ENCODE peak calls at places on chromosomes 2 and 18, in four cellular contexts. C, A, U and Q are unnamed samples.

GRCh38 chr2:171084128-171084527 is 76.6 kb downstream of the TLK1 start:
- DNase-seq in A (no peak), C (no peak), U (no peak), Q (no peak)

GRCh38 chr2:66113988-66114625 is 320.8 kb upstream of the MEIS1 start:
- DNase-seq in U (no peak), A (no peak), C (no peak), Q (no peak)

GRCh38 chr2:145593991-145594702 is 1074.2 kb upstream of the ZEB2 start:
- DNase-seq in A (no peak), C (peak; percentile 1), U (no peak), Q (no peak)

GRCh38 chr18:49933530-49933929 is 120.2 kb upstream of the ACAA2 start:
- DNase-seq in C (no peak), A (no peak), U (no peak), Q (no peak)

GRCh38 chr2:125652260-125652659 is 1003.7 kb upstream of the GYPC start:
- DNase-seq in C (no peak), A (no peak), U (no peak), Q (no peak)

GRCh38 chr2:240960963-240961876 is 37.2 kb upstream of the SNED1 start:
- DNase-seq in U (no peak), C (no peak), A (peak; percentile 11), Q (no peak)

GRCh38 chr18:3615374-3615773 is 165.4 kb downstream of the TGIF1 start:
- DNase-seq in C (no peak), A (no peak), U (no peak), Q (no peak)

GRCh38 chr2:28970464-28971160 is 10.5 kb upstream of the TOGARAM2 start:
- DNase-seq in U (no peak), A (no peak), C (no peak), Q (no peak)

GRCh38 chr2:210169871-210170441 is 1.3 kb downstream of the KANSL1L start:
- DNase-seq in C (no peak), U (no peak), A (no peak), Q (no peak)

GRCh38 chr2:240392084-240392947 is 43.1 kb upstream of the GPC1 start:
- DNase-seq in U (no peak), C (no peak), A (no peak), Q (peak; percentile 17)

GRCh38 chr18:2410688-2411087 is 160.6 kb downstream of the METTL4 start:
- DNase-seq in U (no peak), A (no peak), C (peak; percentile 25), Q (no peak)

GRCh38 chr2:71665168-71666093 is 212.1 kb downstream of the DYSF start:
- DNase-seq in C (no peak), A (no peak), U (no peak), Q (no peak)

GRCh38 chr2:196927318-196928225 is 1.1 kb upstream of the PGAP1 start:
- DNase-seq in C (peak; percentile 18), A (peak; percentile 21), U (no peak), Q (no peak)

GRCh38 chr18:44700652-44701051 is 20.0 kb downstream of the SETBP1 start:
- DNase-seq in A (no peak), C (no peak), U (no peak), Q (peak; percentile 58)

GRCh38 chr2:75547345-75548035 is 13.2 kb downstream of the EVA1A start:
- DNase-seq in U (no peak), A (no peak), C (no peak), Q (no peak)

GRCh38 chr2:160221391-160222276 is 21.6 kb upstream of the ITGB6 start:
- DNase-seq in U (no peak), C (peak; percentile 67), A (no peak), Q (no peak)

GRCh38 chr2:239357954-239358754 is 42.7 kb downstream of the HDAC4 start:
- DNase-seq in A (no peak), U (no peak), C (no peak), Q (no peak)

GRCh38 chr2:230722207-230722606 is 9.6 kb downstream of the CAB39 start:
- DNase-seq in U (no peak), C (no peak), A (no peak), Q (no peak)

GRCh38 chr2:1817256-1818127 is 73.2 kb upstream of the PXDN start:
- DNase-seq in A (peak; percentile 87), U (peak; percentile 62), C (peak; percentile 26), Q (peak; percentile 83)
- TF ChIP-seq CTCF in A (peak; percentile 99), U (peak; percentile 92), C (peak; percentile 39), Q (peak; percentile 98)

GRCh38 chr2:219831957-219832356 is 204.5 kb downstream of the SLC4A3 start:
- DNase-seq in A (no peak), C (no peak), U (no peak), Q (no peak)

GRCh38 chr2:219824996-219825395 is 197.6 kb downstream of the SLC4A3 start:
- DNase-seq in C (no peak), A (no peak), U (no peak), Q (no peak)

GRCh38 chr2:219823566-219823965 is 196.1 kb downstream of the SLC4A3 start:
- DNase-seq in U (no peak), C (no peak), A (no peak), Q (no peak)

GRCh38 chr2:219829968-219830738 is 202.7 kb downstream of the SLC4A3 start:
- DNase-seq in A (no peak), U (no peak), C (no peak), Q (no peak)

DNA sequence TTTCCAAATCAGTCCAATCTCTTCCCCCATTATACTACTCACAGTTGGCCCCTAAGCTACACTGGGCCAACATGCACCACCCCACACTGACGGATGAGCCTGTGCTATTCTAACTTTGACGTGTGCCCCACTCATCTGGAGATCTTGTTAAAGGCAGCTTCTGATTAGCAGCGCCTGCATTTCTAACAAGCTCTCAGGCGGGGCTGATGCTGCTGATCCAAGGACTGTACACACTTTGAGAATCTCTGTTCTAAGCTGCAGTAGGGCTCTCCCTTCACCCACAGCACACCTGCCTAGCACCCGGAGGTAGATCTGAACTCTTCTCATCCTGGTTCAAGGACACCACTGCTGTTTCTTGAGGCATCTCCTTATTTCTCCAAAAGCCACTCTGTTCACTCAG is 200.7 kb downstream of the SLC4A3 start:
- DNase-seq in C (no peak), U (no peak), A (no peak), Q (no peak)
- TF ChIP-seq CTCF in C (no peak), U (no peak), A (no peak), Q (no peak)

DNA sequence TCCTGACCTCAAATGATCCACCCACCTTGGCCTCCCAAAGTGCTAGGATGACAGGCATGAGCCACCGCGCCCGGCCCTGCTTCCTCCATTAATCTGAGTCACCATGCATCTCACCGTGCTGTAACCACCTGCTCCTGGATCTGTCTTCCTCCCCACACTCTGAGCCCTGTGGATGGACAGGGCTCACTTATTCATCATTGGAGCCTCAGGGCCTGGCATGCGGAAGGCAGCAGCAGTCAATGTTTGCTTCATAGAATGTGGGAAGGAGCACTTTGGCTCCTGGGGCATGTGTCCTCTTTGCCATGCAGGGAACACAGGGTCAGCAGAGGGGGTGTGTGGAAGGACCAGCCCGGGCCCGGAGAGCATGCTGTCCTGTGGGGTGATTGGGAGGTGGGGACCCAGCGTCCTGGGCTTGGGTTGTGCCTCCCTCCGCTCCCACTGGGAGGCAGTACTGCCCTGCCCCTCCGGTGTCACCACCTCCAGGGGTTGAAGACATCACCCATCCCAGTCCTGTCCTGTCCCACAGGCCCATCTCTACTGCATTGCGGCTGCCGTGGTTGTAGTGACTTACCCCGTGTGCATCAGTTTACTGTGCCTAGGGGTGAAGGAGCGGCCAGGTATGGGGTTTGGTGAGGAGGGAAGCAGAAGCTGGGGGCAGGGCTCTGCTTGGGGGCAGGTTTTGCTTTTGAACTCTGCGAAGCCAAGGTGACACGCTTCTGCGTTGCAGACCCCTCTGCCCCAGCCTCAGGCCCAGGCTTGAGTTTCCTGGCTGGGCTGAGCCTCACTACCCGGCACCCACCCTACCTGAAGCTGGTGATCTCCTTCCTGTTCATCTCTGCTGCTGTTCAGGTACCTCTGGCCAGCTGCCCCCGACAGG is 11.5 kb downstream of the MFSD2B start:
- DNase-seq in U (no peak), A (no peak), C (peak; percentile 35), Q (no peak)
- TF ChIP-seq CTCF in U (no peak), A (no peak), C (no peak), Q (peak; percentile 24)

DNA sequence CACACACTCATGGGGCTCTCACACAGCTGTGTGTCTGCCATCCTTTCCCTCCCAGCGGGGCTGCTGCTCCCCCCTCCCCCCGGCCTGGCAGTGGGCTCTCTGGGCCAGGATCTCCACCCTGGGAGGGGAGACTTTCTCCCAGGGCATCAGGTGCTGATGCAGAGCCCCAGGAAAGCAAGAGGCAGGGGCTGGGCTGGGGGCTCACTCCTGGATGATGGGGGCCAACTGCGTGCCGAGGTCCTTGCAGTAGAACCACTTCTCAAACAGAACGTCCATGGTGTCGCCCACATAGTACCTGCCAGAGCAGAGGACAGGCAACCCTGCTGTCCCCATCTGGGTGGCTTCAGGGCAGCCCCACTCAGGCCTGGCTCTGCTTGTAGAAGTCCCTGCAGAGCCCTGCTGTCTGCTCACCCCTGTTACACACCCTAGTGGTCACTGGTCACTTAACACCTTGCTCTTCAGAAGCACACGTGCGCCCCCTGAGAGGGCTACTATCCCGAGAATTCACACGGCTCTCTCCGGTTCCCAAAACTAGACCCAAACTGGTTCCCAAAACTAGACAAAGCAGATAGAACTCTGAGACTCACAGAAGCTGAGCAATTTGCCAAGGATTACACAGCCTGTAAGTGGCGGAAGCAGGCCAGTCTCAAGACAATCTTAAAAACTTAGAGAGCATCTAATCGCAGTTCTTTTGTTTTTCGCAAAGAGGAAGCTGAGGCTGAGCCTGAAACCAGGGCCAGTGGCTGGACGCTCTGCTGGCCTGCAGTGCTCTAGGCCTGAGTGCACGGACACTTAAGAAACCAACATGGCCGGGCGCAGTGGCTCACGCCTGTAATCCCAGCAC is 6.6 kb upstream of the OXER1 start:
- DNase-seq in C (peak; percentile 35), A (no peak), U (no peak), Q (no peak)
- TF ChIP-seq CTCF in C (peak; percentile 56), A (peak; percentile 23), U (no peak), Q (peak; percentile 34)

GRCh38 chr2:105442721-105443120 is 43.9 kb upstream of the FHL2 start:
- DNase-seq in A (no peak), U (no peak), C (no peak), Q (no peak)

GRCh38 chr2:105447476-105447875 is 48.6 kb upstream of the FHL2 start:
- DNase-seq in U (no peak), A (no peak), C (no peak), Q (no peak)

GRCh38 chr2:105445498-105445897 is 46.6 kb upstream of the FHL2 start:
- DNase-seq in U (no peak), C (no peak), A (no peak), Q (no peak)

GRCh38 chr2:105442056-105442455 is 43.2 kb upstream of the FHL2 start:
- DNase-seq in U (no peak), C (no peak), A (no peak), Q (no peak)

DNA sequence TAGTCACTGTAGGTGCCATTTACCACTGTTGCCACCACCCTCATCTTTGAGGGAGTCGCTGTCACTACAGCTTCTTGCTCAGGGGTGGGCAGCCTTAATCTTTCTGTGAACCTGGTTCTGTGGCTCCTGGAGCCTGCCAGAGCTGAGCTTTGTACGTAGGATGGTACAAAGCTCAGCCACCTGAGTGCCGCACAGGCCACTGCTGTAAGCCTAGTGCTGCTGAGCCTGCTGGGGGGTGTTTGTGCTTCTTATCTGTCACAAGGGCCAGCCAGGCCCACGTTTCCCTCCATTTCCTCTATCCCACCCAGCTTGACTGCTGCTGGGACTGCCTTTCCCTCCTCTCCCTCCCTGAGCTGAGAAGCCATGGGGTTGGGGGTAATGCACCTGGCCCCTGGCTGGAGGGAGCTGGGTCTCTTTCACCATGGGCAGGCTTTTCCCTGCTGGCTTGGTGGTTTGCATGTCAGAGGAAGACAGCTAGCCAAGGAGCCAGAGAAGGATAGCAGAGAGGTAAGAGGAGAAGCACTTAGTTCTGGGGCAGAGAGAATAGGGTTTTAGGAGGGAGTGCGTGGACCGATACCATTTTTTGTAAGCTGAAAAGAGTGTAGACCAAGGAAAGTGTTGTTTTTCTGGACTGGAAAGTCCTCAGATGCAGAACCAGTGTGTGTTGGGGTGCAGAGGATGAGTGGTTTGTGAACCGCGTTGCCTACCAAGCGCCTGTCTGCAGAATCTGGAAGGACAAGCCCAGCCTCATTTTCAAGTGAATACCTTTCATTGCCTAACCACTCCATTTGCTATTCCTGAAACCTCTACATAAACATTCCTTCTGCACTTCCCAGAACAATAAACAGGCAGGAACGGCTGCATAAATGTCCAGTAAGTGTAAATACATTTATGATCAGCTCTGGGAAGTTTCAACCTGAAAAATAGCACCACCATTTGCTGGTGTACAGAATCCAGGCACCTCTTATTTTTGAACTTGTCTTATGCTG is 45.1 kb upstream of the FHL2 start:
- DNase-seq in C (no peak), U (no peak), A (no peak), Q (no peak)
- TF ChIP-seq CTCF in C (no peak), U (no peak), A (no peak), Q (no peak)